ENCODE peak calls at places on chromosomes 2 and 18, in six cellular contexts. F, E, D, A, W and U are unnamed samples.

GRCh38 chr2:63631501-63631900 is 42.7 kb downstream of the MDH1 start:
- DNase-seq in A (no peak), E (no peak), D (no peak), W (no peak), F (no peak), U (no peak)

GRCh38 chr18:31837879-31838278 is 77.2 kb upstream of the SLC25A52 start:
- DNase-seq in F (no peak), E (no peak), D (no peak), A (no peak), W (no peak), U (no peak)

GRCh38 chr2:203338322-203338721 is 10.1 kb downstream of the ABI2 start:
- DNase-seq in F (no peak), E (no peak), W (no peak), A (no peak), D (no peak), U (no peak)

GRCh38 chr18:23900979-23901378 is 113.6 kb upstream of the TTC39C start:
- DNase-seq in F (no peak), D (no peak), E (no peak), W (no peak), A (no peak), U (no peak)

GRCh38 chr2:24076849-24077534 is 866 bp upstream of the SF3B6 start:
- DNase-seq in E (no peak), W (no peak), A (no peak), D (peak; percentile 62), F (no peak), U (no peak)

GRCh38 chr2:152594022-152594712 is 123.1 kb downstream of the PRPF40A start:
- DNase-seq in W (no peak), E (no peak), D (peak; percentile 44), F (no peak), A (no peak), U (no peak)

GRCh38 chr2:69159988-69160387 is 147.0 kb downstream of the ANTXR1 start:
- DNase-seq in D (no peak), E (no peak), F (no peak), A (no peak), W (no peak), U (no peak)

GRCh38 chr18:77052656-77053309 is 79.8 kb downstream of the MBP start:
- DNase-seq in W (no peak), F (no peak), A (no peak), E (no peak), D (peak; percentile 70), U (no peak)

GRCh38 chr2:118386636-118387302 is 298.5 kb downstream of the INSIG2 start:
- DNase-seq in A (no peak), W (no peak), F (no peak), E (no peak), D (no peak), U (no peak)

GRCh38 chr2:173402405-173402974 is 47.8 kb downstream of the CDCA7 start:
- DNase-seq in E (peak; percentile 62), D (peak; percentile 84), W (peak; percentile 55), F (peak; percentile 88), A (peak; percentile 37), U (peak; percentile 64)

GRCh38 chr18:5868218-5868904 is 27.0 kb downstream of the TMEM200C start:
- DNase-seq in A (peak; percentile 11), W (no peak), E (no peak), F (peak; percentile 80), D (peak; percentile 76), U (no peak)

GRCh38 chr2:217418090-217418489 is 558.2 kb upstream of the TNP1 start:
- DNase-seq in D (no peak), A (no peak), E (no peak), W (no peak), F (no peak), U (no peak)

GRCh38 chr2:21451418-21451817 is 327.6 kb downstream of the TDRD15 start:
- DNase-seq in D (peak; percentile 19), F (no peak), E (no peak), A (no peak), W (no peak), U (no peak)

GRCh38 chr18:13565228-13565627 is 161.1 kb downstream of the FAM210A start:
- DNase-seq in D (peak; percentile 97), W (no peak), E (no peak), F (no peak), A (no peak), U (no peak)

GRCh38 chr2:237020086-237020485 is 65.6 kb upstream of the COPS8 start:
- DNase-seq in E (no peak), A (no peak), W (no peak), F (no peak), D (no peak), U (no peak)

GRCh38 chr2:240247241-240247867 is 106.9 kb upstream of the OTOS start:
- DNase-seq in F (peak; percentile 39), D (no peak), E (no peak), A (no peak), W (no peak), U (no peak)

GRCh38 chr2:24489942-24490673 is 946 bp upstream of the NCOA1 start:
- DNase-seq in D (no peak), F (peak; percentile 53), W (no peak), A (no peak), E (no peak), U (no peak)